ENCODE peak calls at places on chromosomes 13 and 19, in nine cellular contexts. X is SK-N-SH, M is GM12878, O is spleen, D is GM12891, C is Panc1, A is HepG2, N is GM23338, Z is HCT116. B is an unnamed sample.

GRCh38 chr19:49790866-49791265 is 22.2 kb downstream of the FUZ start:
- DNase-seq in O (no peak), D (no peak), C (no peak), M (no peak), N (no peak), Z (no peak), X (no peak), A (no peak), B (no peak)

GRCh38 chr19:47369923-47370625 is 21.0 kb downstream of the DHX34 start:
- DNase-seq in O (peak; percentile 89), C (no peak), D (no peak), N (no peak), X (no peak), Z (no peak), M (no peak), A (no peak), B (no peak)

GRCh38 chr13:20492641-20493040 is 33.0 kb downstream of the CRYL1 start:
- DNase-seq in D (no peak), A (peak; percentile 46), M (no peak), O (no peak), Z (peak; percentile 27), N (peak; percentile 62), X (no peak), C (no peak), B (peak; percentile 30)

GRCh38 chr13:101264931-101265330 is 151.4 kb downstream of the NALCN start:
- DNase-seq in M (no peak), C (no peak), N (no peak), O (no peak), Z (no peak), A (no peak), X (no peak), D (no peak), B (no peak)

GRCh38 chr19:20359933-20360720 is 193.1 kb downstream of the ZNF486 start:
- DNase-seq in X (peak; percentile 57), O (no peak), Z (no peak), A (no peak), D (no peak), N (peak; percentile 85), M (no peak), C (no peak), B (no peak)

GRCh38 chr19:5330307-5330720 is 10.3 kb downstream of the PTPRS start:
- DNase-seq in N (no peak), X (no peak), Z (no peak), C (no peak), A (no peak), O (no peak), D (no peak), M (no peak), B (no peak)

GRCh38 chr13:105063676-105064075 is 1471.8 kb downstream of the EFNB2 start:
- DNase-seq in M (no peak), N (no peak), X (no peak), C (no peak), A (no peak), O (no peak), D (no peak), Z (no peak), B (no peak)

GRCh38 chr19:44113138-44113783 is at the start of gene ZNF225:
- DNase-seq in Z (peak; percentile 97), M (peak; percentile 87), C (peak; percentile 90), N (peak; percentile 99), A (peak; percentile 97), D (peak; percentile 69), X (peak; percentile 88), O (peak; percentile 94), B (peak; percentile 96)

GRCh38 chr19:5595129-5595528 is 27.4 kb upstream of the TINCR start:
- DNase-seq in A (no peak), Z (no peak), C (no peak), N (no peak), X (no peak), O (peak; percentile 3), D (no peak), M (no peak), B (no peak)

GRCh38 chr13:97567510-97568243 is 133.7 kb downstream of the RAP2A start:
- DNase-seq in M (peak; percentile 37), N (peak; percentile 8), C (no peak), Z (peak; percentile 40), X (no peak), O (no peak), D (peak; percentile 20), A (peak; percentile 54), B (peak; percentile 77)

GRCh38 chr19:35712529-35712909 is 5.3 kb upstream of the KMT2B start:
- DNase-seq in Z (no peak), M (no peak), O (no peak), D (peak; percentile 2), X (no peak), N (no peak), A (no peak), C (no peak), B (no peak)

GRCh38 chr13:30479154-30479553 is 13.4 kb upstream of the HMGB1 start:
- DNase-seq in N (no peak), Z (no peak), C (no peak), M (no peak), O (no peak), D (no peak), X (no peak), A (no peak), B (no peak)

GRCh38 chr19:1238373-1239303 is 833 bp upstream of the CBARP start:
- DNase-seq in M (no peak), X (no peak), D (no peak), Z (no peak), A (no peak), C (no peak), N (no peak), O (no peak), B (no peak)

GRCh38 chr19:41431426-41432386 is 4.5 kb upstream of the B3GNT8 start:
- DNase-seq in N (peak; percentile 51), O (no peak), D (no peak), A (peak; percentile 24), X (no peak), M (no peak), Z (no peak), C (no peak), B (no peak)

DNA sequence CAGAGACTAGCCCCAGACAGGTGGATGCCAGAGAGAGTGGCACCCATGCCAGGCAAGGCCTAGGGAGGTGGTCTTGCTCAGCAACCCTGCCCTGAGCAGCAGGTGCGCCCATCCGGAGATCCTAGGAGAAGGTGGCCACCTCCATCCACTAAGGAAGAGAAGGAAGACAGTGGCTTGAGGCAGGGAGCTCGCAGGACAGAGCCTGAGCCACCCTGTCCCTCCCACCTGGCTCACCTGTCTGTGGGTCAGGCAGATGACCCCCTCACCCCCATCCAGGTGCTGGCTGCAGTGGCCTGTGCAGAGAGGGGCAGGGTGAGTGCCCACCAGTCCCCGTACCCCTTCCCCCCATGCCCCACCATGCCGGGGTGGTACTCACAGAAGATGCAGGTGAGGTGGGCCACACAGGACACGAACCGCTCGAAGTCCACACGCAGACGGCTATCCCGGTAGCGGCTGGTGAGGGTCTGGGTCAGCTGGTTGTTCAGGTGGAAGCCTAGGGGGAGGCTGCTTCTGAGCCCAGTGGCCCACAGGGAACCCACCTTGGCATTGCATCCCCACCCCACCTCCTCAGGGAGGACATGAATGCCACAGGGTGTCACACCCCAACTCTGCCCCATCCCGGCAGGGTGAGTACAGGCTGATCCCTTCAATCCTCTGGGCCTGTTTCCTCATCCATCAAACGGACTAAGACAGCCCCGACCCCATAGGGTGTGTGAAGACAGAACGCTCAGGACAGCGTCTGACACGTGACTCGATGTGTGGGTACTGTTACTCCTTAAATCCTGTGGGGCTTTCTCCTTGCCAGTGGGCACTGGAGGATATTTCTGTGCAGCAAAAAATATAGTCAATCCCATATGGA is 13.3 kb downstream of the CAPN12 start:
- DNase-seq in D (no peak), Z (no peak), N (no peak), C (no peak), A (no peak), M (no peak), O (no peak), X (no peak), B (no peak)
- TF ChIP-seq POLR2AphosphoS5 in D (no peak), Z (no peak), N (no peak), C (peak; percentile 60), A (peak; percentile 41), M (no peak), O (peak; percentile 40), X (no peak), B (no peak)

DNA sequence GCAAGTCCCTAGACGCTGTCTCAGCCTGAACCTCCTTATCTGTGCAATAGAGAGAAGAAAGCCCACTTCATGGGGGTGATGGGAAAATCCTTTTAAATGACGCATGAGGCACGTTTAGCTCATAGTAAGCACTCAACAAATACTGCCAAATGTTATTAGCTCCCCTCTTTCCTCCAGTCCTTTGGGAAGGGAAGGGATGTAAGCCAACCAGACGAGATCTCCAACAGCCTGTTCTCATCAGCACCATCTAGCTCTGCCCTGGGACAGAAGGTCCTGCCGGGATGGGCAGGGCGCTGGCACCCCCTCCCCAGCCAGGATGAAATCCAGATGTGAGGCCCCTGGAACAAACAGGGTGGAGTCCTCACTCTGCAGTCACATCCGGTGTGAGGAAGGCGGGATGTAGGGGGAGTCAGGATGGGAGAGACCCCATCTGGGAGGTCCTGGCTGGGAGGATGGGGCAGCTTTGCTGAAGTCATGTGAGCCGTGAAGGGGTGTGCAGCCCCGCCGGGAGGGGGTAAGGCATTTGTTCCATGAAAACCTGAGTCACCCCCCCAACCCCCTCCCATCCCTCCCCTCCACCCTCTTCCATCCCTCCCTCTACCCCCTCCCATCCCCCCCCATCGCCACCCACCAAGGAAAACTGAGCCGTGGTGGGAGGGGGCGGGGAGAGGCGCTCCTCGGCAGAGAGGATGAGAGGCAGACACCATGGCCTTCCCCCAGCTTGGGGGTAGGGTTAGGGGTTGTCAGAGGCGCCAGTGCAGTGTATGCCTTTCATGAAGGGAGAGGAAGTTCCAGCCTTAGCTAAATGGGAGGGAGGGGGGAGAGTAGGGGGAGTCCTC is 4.5 kb downstream of the S1PR2 start:
- DNase-seq in X (peak; percentile 92), A (no peak), M (no peak), C (no peak), D (no peak), N (no peak), Z (no peak), O (no peak), B (peak; percentile 58)
- TF ChIP-seq POLR2AphosphoS5 in X (no peak), A (no peak), M (no peak), C (no peak), D (no peak), N (no peak), Z (no peak), O (peak; percentile 50), B (peak; percentile 73)

GRCh38 chr13:79090552-79091159 is 315.4 kb downstream of the RBM26 start:
- DNase-seq in Z (no peak), A (no peak), C (no peak), M (no peak), D (no peak), X (no peak), O (no peak), N (peak; percentile 23), B (no peak)

GRCh38 chr13:79098603-79099002 is 307.5 kb downstream of the RBM26 start:
- DNase-seq in N (no peak), C (no peak), A (no peak), M (no peak), O (no peak), D (no peak), X (no peak), Z (no peak), B (no peak)

GRCh38 chr13:79097201-79097600 is 308.9 kb downstream of the RBM26 start:
- DNase-seq in D (no peak), C (no peak), N (no peak), A (no peak), O (no peak), M (no peak), X (no peak), Z (no peak), B (no peak)

GRCh38 chr13:79096099-79096498 is 310.0 kb downstream of the RBM26 start:
- DNase-seq in A (no peak), X (no peak), M (no peak), Z (no peak), O (no peak), N (peak; percentile 14), D (no peak), C (no peak), B (no peak)
- TF ChIP-seq POLR2AphosphoS5 in A (no peak), X (no peak), M (no peak), Z (no peak), O (no peak), N (no peak), D (no peak), C (no peak), B (no peak)

GRCh38 chr19:2982983-2983350 is 5.6 kb downstream of the TLE6 start:
- DNase-seq in Z (no peak), X (peak; percentile 92), N (no peak), O (no peak), C (no peak), D (no peak), A (no peak), M (no peak), B (peak; percentile 78)
- TF ChIP-seq POLR2AphosphoS5 in Z (no peak), X (peak; percentile 63), N (no peak), O (peak; percentile 71), C (no peak), D (no peak), A (no peak), M (no peak), B (peak; percentile 44)

B was measured in transverse colon.